ENCODE peak calls at places on chromosomes 11 and 22, in nine cellular contexts. One of them, this sample, is unnamed.

GRCh38 chr11:132062031-132062430 is 691.6 kb downstream of the NTM start:
- DNase-seq in AG04450: no peak
- DNase-seq in kidney: no peak
- DNase-seq in brain microvascular endothelial cell: no peak
- DNase-seq in adrenal gland: no peak
- DNase-seq in substantia nigra: no peak
- DNase-seq in GM23338: no peak
- DNase-seq in RWPE1: no peak
- DNase-seq in right cardiac atrium: no peak
- DNase-seq in this sample: no peak

GRCh38 chr22:23113067-23113846 is 28.5 kb downstream of the RSPH14 start:
- DNase-seq in kidney: no peak
- DNase-seq in GM23338: no peak
- DNase-seq in adrenal gland: peak; percentile 76
- DNase-seq in RWPE1: no peak
- DNase-seq in substantia nigra: peak; percentile 76
- DNase-seq in brain microvascular endothelial cell: no peak
- DNase-seq in right cardiac atrium: peak; percentile 65
- DNase-seq in AG04450: peak; percentile 11
- DNase-seq in this sample: no peak

GRCh38 chr11:95067042-95067827 is 516 bp downstream of the SRSF8 start:
- DNase-seq in kidney: peak; percentile 94
- DNase-seq in substantia nigra: peak; percentile 71
- DNase-seq in GM23338: peak; percentile 86
- DNase-seq in adrenal gland: peak; percentile 91
- DNase-seq in AG04450: no peak
- DNase-seq in right cardiac atrium: peak; percentile 95
- DNase-seq in brain microvascular endothelial cell: peak; percentile 65
- DNase-seq in RWPE1: peak; percentile 51
- DNase-seq in this sample: peak; percentile 72

GRCh38 chr11:47856186-47856585 is 8.0 kb upstream of the NUP160 start:
- DNase-seq in adrenal gland: no peak
- DNase-seq in GM23338: no peak
- DNase-seq in RWPE1: no peak
- DNase-seq in substantia nigra: no peak
- DNase-seq in brain microvascular endothelial cell: peak; percentile 12
- DNase-seq in AG04450: no peak
- DNase-seq in kidney: no peak
- DNase-seq in right cardiac atrium: no peak
- DNase-seq in this sample: no peak

GRCh38 chr22:20429254-20430100 is 8.1 kb downstream of the SCARF2 start:
- DNase-seq in kidney: peak; percentile 86
- DNase-seq in AG04450: no peak
- DNase-seq in brain microvascular endothelial cell: no peak
- DNase-seq in GM23338: peak; percentile 91
- DNase-seq in substantia nigra: no peak
- DNase-seq in adrenal gland: peak; percentile 63
- DNase-seq in right cardiac atrium: peak; percentile 85
- DNase-seq in RWPE1: no peak
- DNase-seq in this sample: peak; percentile 49

GRCh38 chr11:86910592-86910991 is 44.6 kb downstream of the FZD4 start:
- DNase-seq in AG04450: no peak
- DNase-seq in GM23338: no peak
- DNase-seq in adrenal gland: no peak
- DNase-seq in substantia nigra: no peak
- DNase-seq in kidney: no peak
- DNase-seq in right cardiac atrium: no peak
- DNase-seq in brain microvascular endothelial cell: no peak
- DNase-seq in RWPE1: peak; percentile 8
- DNase-seq in this sample: no peak

GRCh38 chr22:50009251-50009650 is 3.3 kb downstream of the IL17REL start:
- DNase-seq in RWPE1: no peak
- DNase-seq in brain microvascular endothelial cell: no peak
- DNase-seq in GM23338: no peak
- DNase-seq in kidney: peak; percentile 72
- DNase-seq in substantia nigra: no peak
- DNase-seq in right cardiac atrium: no peak
- DNase-seq in adrenal gland: no peak
- DNase-seq in AG04450: no peak
- DNase-seq in this sample: no peak

GRCh38 chr11:2934611-2935239 is 5.5 kb upstream of the PHLDA2 start:
- DNase-seq in brain microvascular endothelial cell: no peak
- DNase-seq in substantia nigra: no peak
- DNase-seq in adrenal gland: no peak
- DNase-seq in GM23338: no peak
- DNase-seq in kidney: no peak
- DNase-seq in AG04450: no peak
- DNase-seq in RWPE1: no peak
- DNase-seq in right cardiac atrium: peak; percentile 38
- DNase-seq in this sample: no peak

GRCh38 chr11:47148903-47149535 is 27.7 kb downstream of the ARFGAP2 start:
- DNase-seq in RWPE1: no peak
- DNase-seq in brain microvascular endothelial cell: no peak
- DNase-seq in kidney: peak; percentile 50
- DNase-seq in right cardiac atrium: peak; percentile 62
- DNase-seq in GM23338: no peak
- DNase-seq in adrenal gland: no peak
- DNase-seq in substantia nigra: no peak
- DNase-seq in AG04450: no peak
- DNase-seq in this sample: no peak

GRCh38 chr11:77353131-77353530 is 51.6 kb upstream of the GDPD4 start:
- DNase-seq in AG04450: no peak
- DNase-seq in right cardiac atrium: no peak
- DNase-seq in kidney: no peak
- DNase-seq in RWPE1: no peak
- DNase-seq in adrenal gland: no peak
- DNase-seq in substantia nigra: no peak
- DNase-seq in GM23338: no peak
- DNase-seq in brain microvascular endothelial cell: no peak
- DNase-seq in this sample: no peak

GRCh38 chr11:21658654-21659193 is 534.2 kb upstream of the ANO5 start:
- DNase-seq in right cardiac atrium: no peak
- DNase-seq in substantia nigra: no peak
- DNase-seq in RWPE1: no peak
- DNase-seq in kidney: no peak
- DNase-seq in GM23338: no peak
- DNase-seq in AG04450: no peak
- DNase-seq in brain microvascular endothelial cell: no peak
- DNase-seq in adrenal gland: no peak
- DNase-seq in this sample: no peak

GRCh38 chr11:12122083-12122482 is 11.7 kb downstream of the MICAL2 start:
- DNase-seq in brain microvascular endothelial cell: no peak
- DNase-seq in adrenal gland: no peak
- DNase-seq in GM23338: peak; percentile 82
- DNase-seq in right cardiac atrium: no peak
- DNase-seq in RWPE1: peak; percentile 22
- DNase-seq in AG04450: no peak
- DNase-seq in kidney: no peak
- DNase-seq in substantia nigra: no peak
- DNase-seq in this sample: no peak

GRCh38 chr11:99601179-99601578 is 580.4 kb downstream of the CNTN5 start:
- DNase-seq in RWPE1: no peak
- DNase-seq in adrenal gland: no peak
- DNase-seq in substantia nigra: no peak
- DNase-seq in brain microvascular endothelial cell: no peak
- DNase-seq in kidney: no peak
- DNase-seq in AG04450: no peak
- DNase-seq in right cardiac atrium: no peak
- DNase-seq in GM23338: no peak
- DNase-seq in this sample: no peak

GRCh38 chr11:9205596-9205995 is 59.6 kb downstream of the DENND5A start:
- DNase-seq in RWPE1: no peak
- DNase-seq in AG04450: no peak
- DNase-seq in kidney: no peak
- DNase-seq in GM23338: no peak
- DNase-seq in substantia nigra: no peak
- DNase-seq in brain microvascular endothelial cell: no peak
- DNase-seq in right cardiac atrium: no peak
- DNase-seq in adrenal gland: no peak
- DNase-seq in this sample: no peak

GRCh38 chr22:50490531-50491308 is 4.1 kb downstream of the MIOX start:
- DNase-seq in GM23338: no peak
- DNase-seq in brain microvascular endothelial cell: no peak
- DNase-seq in AG04450: no peak
- DNase-seq in adrenal gland: no peak
- DNase-seq in kidney: peak; percentile 69
- DNase-seq in right cardiac atrium: no peak
- DNase-seq in RWPE1: no peak
- DNase-seq in substantia nigra: no peak
- DNase-seq in this sample: no peak

GRCh38 chr11:111091341-111091740 is 154.2 kb upstream of the POU2AF2 start:
- DNase-seq in brain microvascular endothelial cell: no peak
- DNase-seq in GM23338: no peak
- DNase-seq in substantia nigra: no peak
- DNase-seq in adrenal gland: no peak
- DNase-seq in RWPE1: no peak
- DNase-seq in AG04450: no peak
- DNase-seq in kidney: no peak
- DNase-seq in right cardiac atrium: no peak
- DNase-seq in this sample: no peak

GRCh38 chr22:37079668-37080171 is 28.2 kb downstream of the KCTD17 start:
- DNase-seq in AG04450: no peak
- DNase-seq in substantia nigra: no peak
- DNase-seq in RWPE1: no peak
- DNase-seq in brain microvascular endothelial cell: peak; percentile 21
- DNase-seq in right cardiac atrium: peak; percentile 56
- DNase-seq in adrenal gland: no peak
- DNase-seq in GM23338: no peak
- DNase-seq in kidney: no peak
- DNase-seq in this sample: no peak

GRCh38 chr11:69562816-69563215 is 78.1 kb upstream of the CCND1 start:
- DNase-seq in adrenal gland: peak; percentile 41
- DNase-seq in brain microvascular endothelial cell: no peak
- DNase-seq in RWPE1: no peak
- DNase-seq in right cardiac atrium: no peak
- DNase-seq in substantia nigra: no peak
- DNase-seq in GM23338: no peak
- DNase-seq in AG04450: no peak
- DNase-seq in kidney: no peak
- DNase-seq in this sample: no peak

GRCh38 chr11:6703247-6704063 is 20.3 kb upstream of the MRPL17 start:
- DNase-seq in right cardiac atrium: peak; percentile 73
- DNase-seq in brain microvascular endothelial cell: peak; percentile 54
- DNase-seq in GM23338: peak; percentile 78
- DNase-seq in kidney: no peak
- DNase-seq in substantia nigra: peak; percentile 23
- DNase-seq in RWPE1: peak; percentile 83
- DNase-seq in adrenal gland: peak; percentile 87
- DNase-seq in AG04450: no peak
- DNase-seq in this sample: no peak

GRCh38 chr11:117828641-117829368 is 4.3 kb upstream of the FXYD2 start:
- DNase-seq in brain microvascular endothelial cell: peak; percentile 67
- DNase-seq in AG04450: peak; percentile 51
- DNase-seq in RWPE1: peak; percentile 57
- DNase-seq in GM23338: no peak
- DNase-seq in adrenal gland: peak; percentile 63
- DNase-seq in substantia nigra: no peak
- DNase-seq in kidney: peak; percentile 93
- DNase-seq in right cardiac atrium: no peak
- DNase-seq in this sample: no peak

GRCh38 chr11:120959189-120959588 is 64.7 kb upstream of the TBCEL start:
- DNase-seq in kidney: no peak
- DNase-seq in AG04450: no peak
- DNase-seq in brain microvascular endothelial cell: no peak
- DNase-seq in substantia nigra: no peak
- DNase-seq in GM23338: no peak
- DNase-seq in adrenal gland: no peak
- DNase-seq in right cardiac atrium: no peak
- DNase-seq in RWPE1: no peak
- DNase-seq in this sample: no peak

GRCh38 chr11:132045116-132045515 is 674.7 kb downstream of the NTM start:
- DNase-seq in GM23338: no peak
- DNase-seq in substantia nigra: no peak
- DNase-seq in adrenal gland: no peak
- DNase-seq in RWPE1: no peak
- DNase-seq in brain microvascular endothelial cell: no peak
- DNase-seq in kidney: no peak
- DNase-seq in right cardiac atrium: no peak
- DNase-seq in AG04450: no peak
- DNase-seq in this sample: no peak

GRCh38 chr11:66970808-66971442 is 4.2 kb upstream of the C11orf86 start:
- DNase-seq in brain microvascular endothelial cell: peak; percentile 99
- DNase-seq in RWPE1: peak; percentile 91
- DNase-seq in AG04450: peak; percentile 99
- DNase-seq in right cardiac atrium: peak; percentile 63
- DNase-seq in kidney: no peak
- DNase-seq in substantia nigra: no peak
- DNase-seq in adrenal gland: peak; percentile 91
- DNase-seq in GM23338: no peak
- DNase-seq in this sample: peak; percentile 87

GRCh38 chr11:13940611-13941256 is 21.8 kb upstream of the SPON1 start:
- DNase-seq in right cardiac atrium: no peak
- DNase-seq in substantia nigra: no peak
- DNase-seq in kidney: no peak
- DNase-seq in GM23338: no peak
- DNase-seq in RWPE1: no peak
- DNase-seq in adrenal gland: no peak
- DNase-seq in brain microvascular endothelial cell: no peak
- DNase-seq in AG04450: no peak
- DNase-seq in this sample: no peak
- H3K27ac ChIP-seq in right cardiac atrium: no peak overlapping the region
- H3K27ac ChIP-seq in substantia nigra: no peak overlapping the region
- H3K27ac ChIP-seq in kidney: no peak overlapping the region
- H3K27ac ChIP-seq in GM23338: no peak overlapping the region
- H3K27ac ChIP-seq in RWPE1: no peak overlapping the region
- H3K27ac ChIP-seq in adrenal gland: no peak overlapping the region
- H3K27ac ChIP-seq in brain microvascular endothelial cell: no peak overlapping the region
- H3K27ac ChIP-seq in AG04450: no peak overlapping the region
- H3K27ac ChIP-seq in this sample: no peak overlapping the region

GRCh38 chr11:75161506-75161905 is 10.6 kb downstream of the SLCO2B1 start:
- DNase-seq in brain microvascular endothelial cell: no peak
- DNase-seq in kidney: peak; percentile 42
- DNase-seq in AG04450: no peak
- DNase-seq in GM23338: no peak
- DNase-seq in substantia nigra: no peak
- DNase-seq in adrenal gland: no peak
- DNase-seq in right cardiac atrium: no peak
- DNase-seq in RWPE1: no peak
- DNase-seq in this sample: no peak
- H3K27ac ChIP-seq in brain microvascular endothelial cell: no peak overlapping the region
- H3K27ac ChIP-seq in kidney: no peak overlapping the region
- H3K27ac ChIP-seq in AG04450: no peak overlapping the region
- H3K27ac ChIP-seq in GM23338: no peak overlapping the region
- H3K27ac ChIP-seq in substantia nigra: no peak overlapping the region
- H3K27ac ChIP-seq in adrenal gland: peak overlapping the region; percentile 61
- H3K27ac ChIP-seq in right cardiac atrium: no peak overlapping the region
- H3K27ac ChIP-seq in RWPE1: no peak overlapping the region
- H3K27ac ChIP-seq in this sample: no peak overlapping the region

GRCh38 chr11:128499613-128500213 is 87.6 kb downstream of the ETS1 start:
- DNase-seq in brain microvascular endothelial cell: no peak
- DNase-seq in kidney: no peak
- DNase-seq in RWPE1: no peak
- DNase-seq in GM23338: no peak
- DNase-seq in right cardiac atrium: peak; percentile 68
- DNase-seq in substantia nigra: no peak
- DNase-seq in adrenal gland: no peak
- DNase-seq in AG04450: no peak
- DNase-seq in this sample: no peak
- H3K27ac ChIP-seq in brain microvascular endothelial cell: peak overlapping the region; percentile 98
- H3K27ac ChIP-seq in kidney: no peak overlapping the region
- H3K27ac ChIP-seq in RWPE1: peak overlapping the region; percentile 54
- H3K27ac ChIP-seq in GM23338: peak overlapping the region; percentile 48
- H3K27ac ChIP-seq in right cardiac atrium: peak overlapping the region; percentile 71
- H3K27ac ChIP-seq in substantia nigra: no peak overlapping the region
- H3K27ac ChIP-seq in adrenal gland: peak overlapping the region; percentile 57
- H3K27ac ChIP-seq in AG04450: peak overlapping the region; percentile 65
- H3K27ac ChIP-seq in this sample: peak overlapping the region; percentile 93

GRCh38 chr11:130677486-130678153 is 229.2 kb downstream of the ADAMTS15 start:
- DNase-seq in RWPE1: peak; percentile 60
- DNase-seq in brain microvascular endothelial cell: peak; percentile 88
- DNase-seq in right cardiac atrium: no peak
- DNase-seq in AG04450: peak; percentile 45
- DNase-seq in kidney: no peak
- DNase-seq in GM23338: peak; percentile 84
- DNase-seq in substantia nigra: no peak
- DNase-seq in adrenal gland: no peak
- DNase-seq in this sample: no peak
- H3K27ac ChIP-seq in RWPE1: peak overlapping the region; percentile 74
- H3K27ac ChIP-seq in brain microvascular endothelial cell: peak overlapping the region; percentile 44
- H3K27ac ChIP-seq in right cardiac atrium: peak overlapping the region; percentile 11
- H3K27ac ChIP-seq in AG04450: no peak overlapping the region
- H3K27ac ChIP-seq in kidney: no peak overlapping the region
- H3K27ac ChIP-seq in GM23338: peak overlapping the region; percentile 30
- H3K27ac ChIP-seq in substantia nigra: no peak overlapping the region
- H3K27ac ChIP-seq in adrenal gland: no peak overlapping the region
- H3K27ac ChIP-seq in this sample: peak overlapping the region; percentile 11

This sample was measured in RWPE2.